ENCODE peak calls at places on chromosomes 1 and 21, in nine cellular contexts. I, E, X, L, C, F, R, K and P are unnamed samples.

GRCh38 chr21:32457962-32458361 is 45.5 kb downstream of the EVA1C start:
- DNase-seq in I (no peak), E (no peak), X (no peak), L (no peak), C (no peak), F (no peak), R (no peak), K (no peak), P (no peak)

GRCh38 chr1:62398377-62398776 is 38.5 kb upstream of the USP1 start:
- DNase-seq in I (no peak), E (no peak), X (no peak), L (no peak), C (peak; percentile 15), F (no peak), R (no peak), K (no peak), P (no peak)

GRCh38 chr1:234617986-234618725 is 8.2 kb upstream of the IRF2BP2 start:
- DNase-seq in I (no peak), E (no peak), X (no peak), L (no peak), C (no peak), F (no peak), R (no peak), K (no peak), P (no peak)

GRCh38 chr1:75855010-75855409 is 58.3 kb downstream of the MSH4 start:
- DNase-seq in I (no peak), E (no peak), X (no peak), L (no peak), C (no peak), F (no peak), R (no peak), K (no peak), P (no peak)

GRCh38 chr21:30880914-30881313 is 466 bp downstream of the KRTAP11-1 start:
- DNase-seq in I (no peak), E (no peak), X (no peak), L (no peak), C (no peak), F (no peak), R (no peak), K (no peak), P (peak; percentile 38)

GRCh38 chr21:39673163-39673562 is 60.4 kb downstream of the B3GALT5 start:
- DNase-seq in I (no peak), E (no peak), X (no peak), L (no peak), C (no peak), F (no peak), R (no peak), K (no peak), P (no peak)

GRCh38 chr1:15153184-15153841 is at the start of gene TMEM51:
- DNase-seq in I (no peak), E (peak; percentile 56), X (peak; percentile 73), L (no peak), C (no peak), F (peak; percentile 93), R (peak; percentile 86), K (peak; percentile 87), P (peak; percentile 89)

GRCh38 chr21:39137248-39138186 is 45.7 kb downstream of the PSMG1 start:
- DNase-seq in I (no peak), E (no peak), X (no peak), L (no peak), C (no peak), F (peak; percentile 54), R (peak; percentile 48), K (no peak), P (peak; percentile 63)

GRCh38 chr1:205458777-205459566 is 3.1 kb upstream of the BLACAT1 start:
- DNase-seq in I (no peak), E (no peak), X (no peak), L (no peak), C (no peak), F (peak; percentile 83), R (peak; percentile 51), K (no peak), P (no peak)

GRCh38 chr1:212774584-212774983 is 17.0 kb downstream of the NSL1 start:
- DNase-seq in I (no peak), E (no peak), X (no peak), L (no peak), C (no peak), F (no peak), R (no peak), K (no peak), P (no peak)

GRCh38 chr1:119466419-119466818 is 40.6 kb upstream of the HSD3B1 start:
- DNase-seq in I (no peak), E (no peak), X (no peak), L (no peak), C (no peak), F (no peak), R (no peak), K (no peak), P (no peak)

GRCh38 chr1:54302951-54303843 is 103.0 kb downstream of the SSBP3 start:
- DNase-seq in I (no peak), E (no peak), X (no peak), L (no peak), C (no peak), F (no peak), R (no peak), K (no peak), P (no peak)

GRCh38 chr1:248372394-248372793 is 3.2 kb upstream of the OR2T6 start:
- DNase-seq in I (no peak), E (no peak), X (no peak), L (no peak), C (no peak), F (no peak), R (no peak), K (no peak), P (no peak)

GRCh38 chr21:45504516-45505415 is 37.5 kb downstream of the SLC19A1 start:
- DNase-seq in I (no peak), E (no peak), X (peak; percentile 64), L (no peak), C (no peak), F (no peak), R (peak; percentile 32), K (no peak), P (peak; percentile 36)

GRCh38 chr1:98794196-98794886 is 132.8 kb downstream of the SNX7 start:
- DNase-seq in I (peak; percentile 15), E (peak; percentile 30), X (no peak), L (no peak), C (peak; percentile 48), F (peak; percentile 79), R (no peak), K (no peak), P (no peak)

GRCh38 chr1:181135815-181136737 is 47.6 kb downstream of the IER5 start:
- DNase-seq in I (no peak), E (no peak), X (peak; percentile 47), L (no peak), C (peak; percentile 88), F (no peak), R (no peak), K (no peak), P (no peak)

GRCh38 chr1:241532173-241532553 is at the start of gene KMO:
- DNase-seq in I (no peak), E (no peak), X (no peak), L (no peak), C (no peak), F (peak; percentile 23), R (no peak), K (no peak), P (no peak)

DNA sequence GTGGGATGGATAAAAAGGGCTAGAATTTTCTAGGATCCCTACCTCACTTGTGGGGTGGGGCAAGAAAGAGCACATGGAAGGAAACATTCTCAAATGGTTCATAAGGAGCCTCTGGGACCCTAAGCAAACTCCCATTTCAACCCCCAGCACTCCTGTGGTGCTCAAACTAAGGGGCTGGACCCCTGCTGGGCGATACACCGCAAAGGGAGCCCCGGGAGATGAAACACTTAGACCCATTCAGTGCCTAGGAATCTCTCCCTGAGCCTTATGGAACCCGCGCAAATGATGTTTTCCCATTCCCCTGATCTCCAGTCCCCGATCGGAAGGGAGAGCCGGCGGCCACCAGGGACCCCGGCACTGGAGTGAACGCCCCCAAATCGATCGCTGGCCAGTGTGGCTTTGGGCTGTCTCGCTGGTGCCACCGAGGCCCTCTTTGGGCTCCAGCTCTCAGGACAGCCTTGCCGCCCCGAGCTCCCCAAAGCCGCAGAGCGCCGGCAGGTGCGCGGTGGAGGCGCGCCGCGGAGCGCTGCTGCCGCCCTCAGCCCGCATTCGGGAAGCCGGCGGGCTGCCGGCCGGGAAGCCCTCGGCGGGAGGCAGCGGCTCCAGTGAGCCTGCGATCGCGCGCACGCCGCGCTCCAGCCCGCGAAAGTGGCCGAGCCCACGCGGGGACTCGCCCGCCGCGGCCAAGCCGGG is 1.2 kb downstream of the PLXNA2 start:
- DNase-seq in I (no peak), E (no peak), X (no peak), L (no peak), C (no peak), F (peak; percentile 77), R (no peak), K (peak; percentile 53), P (no peak)
- H3K27ac ChIP-seq in I (no peak overlapping the region), E (peak overlapping the region; percentile 90), X (peak overlapping the region; percentile 89), L (peak overlapping the region; percentile 80), C (no peak overlapping the region), F (peak overlapping the region; percentile 68), R (peak overlapping the region; percentile 80), K (peak overlapping the region; percentile 93), P (peak overlapping the region; percentile 86)

GRCh38 chr1:100240013-100240412 is 9.6 kb downstream of the DBT start:
- DNase-seq in I (no peak), E (no peak), X (no peak), L (no peak), C (no peak), F (no peak), R (no peak), K (no peak), P (no peak)
- H3K27ac ChIP-seq in I (no peak overlapping the region), E (no peak overlapping the region), X (no peak overlapping the region), L (no peak overlapping the region), C (no peak overlapping the region), F (no peak overlapping the region), R (no peak overlapping the region), K (no peak overlapping the region), P (no peak overlapping the region)

DNA sequence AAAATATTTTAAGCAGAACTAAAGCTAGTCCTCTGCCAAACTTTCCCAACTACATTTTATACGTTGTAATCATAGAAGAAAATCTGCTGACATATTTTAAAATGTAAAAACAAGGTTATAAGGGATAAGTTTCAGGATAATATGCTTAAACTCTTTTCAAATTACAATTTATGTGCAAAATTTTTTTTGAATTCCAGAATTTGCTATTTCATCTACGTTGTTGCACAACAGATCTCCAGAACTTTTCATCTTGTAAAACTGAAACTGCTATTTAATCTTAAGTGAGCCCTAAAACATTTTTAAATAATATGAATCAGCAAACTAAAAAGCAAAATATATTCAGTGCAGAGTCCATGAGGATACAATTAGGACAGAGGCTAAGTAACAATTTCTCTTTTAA is 5.9 kb downstream of the EDEM3 start:
- DNase-seq in I (no peak), E (no peak), X (no peak), L (no peak), C (no peak), F (no peak), R (no peak), K (no peak), P (no peak)
- H3K27ac ChIP-seq in I (no peak overlapping the region), E (no peak overlapping the region), X (peak overlapping the region; percentile 31), L (no peak overlapping the region), C (no peak overlapping the region), F (no peak overlapping the region), R (no peak overlapping the region), K (no peak overlapping the region), P (no peak overlapping the region)

DNA sequence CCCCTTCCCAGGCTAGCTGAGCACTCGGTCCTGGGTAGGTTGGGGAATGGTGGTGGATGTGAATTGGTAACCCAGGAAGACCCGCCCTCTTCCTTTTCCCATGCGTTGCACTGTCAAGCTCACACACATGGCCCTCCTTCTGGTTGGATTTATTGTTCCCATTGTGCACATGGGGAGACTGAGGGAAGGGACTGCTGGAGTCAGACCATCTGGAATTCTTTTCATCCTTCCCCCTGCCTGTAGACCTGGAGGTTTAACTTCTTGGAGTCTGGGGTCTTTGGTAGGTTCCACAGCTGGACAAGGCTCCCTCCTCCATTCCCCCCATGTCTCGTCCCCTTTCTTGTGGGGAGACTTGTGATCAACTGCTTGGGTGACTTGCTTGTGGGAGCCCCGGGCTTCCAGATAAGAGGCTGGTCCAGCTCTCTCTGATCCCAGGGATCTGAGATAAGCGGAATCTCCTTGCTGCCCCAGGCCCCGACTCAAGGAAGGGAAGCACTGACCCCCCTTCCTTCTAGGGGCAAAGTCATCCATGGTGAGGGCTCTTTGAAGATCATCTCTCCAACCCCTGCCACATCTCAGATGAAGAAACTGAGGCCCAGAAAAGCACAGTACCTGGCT is 55.7 kb upstream of the SYNC start:
- DNase-seq in I (no peak), E (no peak), X (no peak), L (no peak), C (no peak), F (no peak), R (no peak), K (no peak), P (no peak)
- H3K27ac ChIP-seq in I (no peak overlapping the region), E (no peak overlapping the region), X (no peak overlapping the region), L (no peak overlapping the region), C (no peak overlapping the region), F (peak overlapping the region; percentile 97), R (peak overlapping the region; percentile 72), K (peak overlapping the region; percentile 91), P (no peak overlapping the region)